ENCODE peak calls at places on chromosomes 13 and 19, in four cellular contexts. S is GM12878, W is H1, P is HepG2. E is an unnamed sample.

GRCh38 chr13:57629391-57629804 is 2.1 kb upstream of the PCDH17 start:
- DNase-seq in S (no peak), P (no peak), W (no peak), E (no peak)

GRCh38 chr19:58033741-58034475 is at the start of gene ZSCAN1:
- DNase-seq in W (peak; percentile 70), S (no peak), P (no peak), E (peak; percentile 81)

GRCh38 chr19:4144666-4145261 is 8.7 kb upstream of the CREB3L3 start:
- DNase-seq in P (no peak), W (no peak), S (no peak), E (no peak)

GRCh38 chr19:6005321-6006069 is 27.6 kb upstream of the RANBP3 start:
- DNase-seq in W (no peak), S (no peak), P (no peak), E (no peak)

GRCh38 chr13:108961542-108962125 is 332.2 kb downstream of the MYO16 start:
- DNase-seq in S (peak; percentile 24), W (no peak), P (peak; percentile 43), E (peak; percentile 20)

GRCh38 chr19:45478454-45479238 is 10.8 kb downstream of the FOSB start:
- DNase-seq in P (peak; percentile 91), W (no peak), S (peak; percentile 88), E (no peak)

GRCh38 chr19:47581605-47582319 is 8.8 kb upstream of the ZNF541 start:
- DNase-seq in W (no peak), P (no peak), S (no peak), E (no peak)

GRCh38 chr19:35975608-35976214 is 19.3 kb upstream of the SDHAF1 start:
- DNase-seq in P (no peak), S (no peak), W (no peak), E (no peak)

GRCh38 chr19:5695649-5696195 is 5.6 kb downstream of the RPL36 start:
- DNase-seq in W (no peak), S (no peak), P (no peak), E (no peak)

DNA sequence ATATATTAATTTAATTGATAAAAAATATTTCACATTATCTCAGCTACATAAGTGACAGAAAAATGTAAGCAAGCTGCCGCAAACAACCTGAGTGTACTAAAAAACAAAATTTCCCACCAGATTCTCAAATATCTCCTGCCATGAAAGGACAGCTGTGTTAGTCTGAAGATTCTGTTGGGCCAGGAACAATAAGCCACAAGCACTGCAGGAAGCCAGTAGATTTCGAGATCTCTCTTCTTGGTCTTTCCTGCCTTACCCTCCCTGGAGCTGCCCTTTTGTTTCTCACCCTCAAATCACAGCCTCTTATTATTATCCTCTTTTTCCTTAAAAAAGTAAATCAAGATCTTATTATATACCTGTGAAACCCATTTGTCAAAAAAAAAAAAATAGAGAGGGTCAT is 165.6 kb downstream of the EFNB2 start:
- DNase-seq in W (no peak), P (no peak), S (no peak), E (no peak)
- TF ChIP-seq SUZ12 in W (no peak), P (no peak), S (no peak), E (no peak)

DNA sequence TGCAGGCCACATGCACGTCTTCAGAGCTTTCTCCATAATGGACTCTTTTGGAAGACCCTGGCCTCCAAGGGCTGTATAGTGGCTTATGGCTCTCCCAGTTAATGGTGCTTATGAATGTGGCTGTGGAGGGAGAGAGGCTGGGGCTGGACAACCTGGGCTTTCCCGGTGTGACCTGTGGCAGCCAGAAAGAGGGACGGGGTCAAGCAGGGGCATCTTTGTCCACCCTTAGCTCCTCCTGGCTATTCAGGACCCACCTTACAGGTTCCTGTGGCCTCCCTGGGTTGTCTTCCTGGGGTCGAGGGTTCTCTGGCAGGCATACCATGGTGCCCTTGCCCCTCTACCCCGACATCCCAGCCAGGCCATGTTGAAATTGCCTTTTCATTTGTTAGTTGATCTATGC is 75.6 kb downstream of the SIPA1L3 start:
- DNase-seq in W (no peak), P (no peak), S (no peak), E (no peak)
- H3K4me1 ChIP-seq in W (peaks cover 12% of the 10 kb centered on the region), P (peaks cover 33% of the 10 kb centered on the region), S (peaks cover 54% of the 10 kb centered on the region), E (peaks cover 3% of the 10 kb centered on the region)

DNA sequence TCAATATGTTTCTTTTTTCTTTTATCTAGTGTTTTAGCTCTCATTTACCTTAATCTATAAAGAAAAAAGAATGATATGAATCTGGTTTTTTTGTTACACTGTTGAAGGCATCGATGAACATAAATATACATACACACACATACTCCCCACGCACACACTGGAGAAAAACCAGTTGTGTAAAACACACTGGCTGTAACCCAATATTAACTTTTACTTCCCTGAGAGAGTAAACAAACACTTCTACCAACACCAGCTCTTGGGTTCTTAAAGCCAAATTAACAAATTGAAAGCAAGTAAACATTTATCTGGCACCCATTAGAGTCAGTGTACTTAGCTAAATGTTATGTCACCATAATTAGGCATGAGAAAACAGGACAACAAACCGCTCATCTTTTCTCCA is 145.7 kb downstream of the ABCC4 start:
- DNase-seq in P (no peak), W (no peak), S (no peak), E (no peak)
- TF ChIP-seq SUZ12 in P (no peak), W (no peak), S (no peak), E (no peak)

GRCh38 chr13:114125589-114125988 is 6.8 kb downstream of the RASA3 start:
- DNase-seq in S (no peak), P (no peak), W (no peak), E (no peak)
- H3K4me1 ChIP-seq in S (peaks cover 43% of the 10 kb centered on the region), P (peaks cover 8% of the 10 kb centered on the region), W (peaks cover 15% of the 10 kb centered on the region), E (peaks cover 43% of the 10 kb centered on the region)